ENCODE peak calls at places on chromosomes 13 and 19, in five cellular contexts. One of them, this sample, is unnamed.

GRCh38 chr13:79585033-79585432 is 104.1 kb downstream of the NDFIP2 start:
- DNase-seq in immature natural killer cell: no peak
- DNase-seq in AG09309: no peak
- DNase-seq in NCI-H82: no peak
- DNase-seq in T-helper 9 cell: no peak
- DNase-seq in this sample: no peak

GRCh38 chr13:111058796-111059506 is 56.2 kb upstream of the ARHGEF7 start:
- DNase-seq in AG09309: no peak
- DNase-seq in T-helper 9 cell: no peak
- DNase-seq in NCI-H82: no peak
- DNase-seq in immature natural killer cell: no peak
- DNase-seq in this sample: no peak

GRCh38 chr19:3367572-3368440 is 1.4 kb downstream of the NFIC start:
- DNase-seq in immature natural killer cell: no peak
- DNase-seq in NCI-H82: no peak
- DNase-seq in T-helper 9 cell: no peak
- DNase-seq in AG09309: no peak
- DNase-seq in this sample: no peak

GRCh38 chr13:102597029-102598015 is 536 bp downstream of the TPP2 start:
- DNase-seq in AG09309: no peak
- DNase-seq in NCI-H82: peak
- DNase-seq in T-helper 9 cell: peak
- DNase-seq in immature natural killer cell: peak
- DNase-seq in this sample: no peak

GRCh38 chr13:51057001-51057400 is 54.1 kb downstream of the C13orf42 start:
- DNase-seq in immature natural killer cell: no peak
- DNase-seq in NCI-H82: no peak
- DNase-seq in AG09309: no peak
- DNase-seq in T-helper 9 cell: no peak
- DNase-seq in this sample: no peak

GRCh38 chr19:31600731-31601295 is 251.6 kb upstream of the TSHZ3 start:
- DNase-seq in immature natural killer cell: no peak
- DNase-seq in AG09309: no peak
- DNase-seq in T-helper 9 cell: no peak
- DNase-seq in NCI-H82: no peak
- DNase-seq in this sample: no peak

GRCh38 chr19:47284324-47284899 is 9.7 kb downstream of the INAFM1 start:
- DNase-seq in immature natural killer cell: peak
- DNase-seq in NCI-H82: peak
- DNase-seq in T-helper 9 cell: peak
- DNase-seq in AG09309: no peak
- DNase-seq in this sample: no peak

GRCh38 chr13:44971656-44972595 is 17.3 kb downstream of the NUFIP1 start:
- DNase-seq in T-helper 9 cell: no peak
- DNase-seq in NCI-H82: no peak
- DNase-seq in AG09309: no peak
- DNase-seq in immature natural killer cell: no peak
- DNase-seq in this sample: no peak

GRCh38 chr19:7202888-7203287 is 91.3 kb downstream of the INSR start:
- DNase-seq in T-helper 9 cell: no peak
- DNase-seq in AG09309: no peak
- DNase-seq in NCI-H82: no peak
- DNase-seq in immature natural killer cell: no peak
- DNase-seq in this sample: no peak

GRCh38 chr19:43592800-43593350 is 3.1 kb downstream of the IRGQ start:
- DNase-seq in AG09309: no peak
- DNase-seq in NCI-H82: no peak
- DNase-seq in immature natural killer cell: no peak
- DNase-seq in T-helper 9 cell: no peak
- DNase-seq in this sample: no peak

GRCh38 chr13:19861762-19862161 is 1.7 kb downstream of the ZMYM5 start:
- DNase-seq in T-helper 9 cell: no peak
- DNase-seq in immature natural killer cell: no peak
- DNase-seq in NCI-H82: no peak
- DNase-seq in AG09309: no peak
- DNase-seq in this sample: no peak

GRCh38 chr19:45020071-45020470 is 18.8 kb upstream of the CLASRP start:
- DNase-seq in NCI-H82: no peak
- DNase-seq in T-helper 9 cell: no peak
- DNase-seq in immature natural killer cell: no peak
- DNase-seq in AG09309: no peak
- DNase-seq in this sample: no peak

GRCh38 chr13:103961129-103961528 is 894.9 kb upstream of the SLC10A2 start:
- DNase-seq in immature natural killer cell: no peak
- DNase-seq in AG09309: no peak
- DNase-seq in T-helper 9 cell: no peak
- DNase-seq in NCI-H82: no peak
- DNase-seq in this sample: no peak

GRCh38 chr19:40394816-40395210 is 4.8 kb upstream of the HIPK4 start:
- DNase-seq in AG09309: no peak
- DNase-seq in T-helper 9 cell: no peak
- DNase-seq in immature natural killer cell: no peak
- DNase-seq in NCI-H82: no peak
- DNase-seq in this sample: no peak

GRCh38 chr19:28920269-28921066 is 292.5 kb downstream of the UQCRFS1 start:
- DNase-seq in immature natural killer cell: no peak
- DNase-seq in T-helper 9 cell: no peak
- DNase-seq in AG09309: no peak
- DNase-seq in NCI-H82: no peak
- DNase-seq in this sample: no peak

GRCh38 chr19:33273881-33274662 is 28.3 kb downstream of the CEBPA start:
- DNase-seq in immature natural killer cell: no peak
- DNase-seq in NCI-H82: no peak
- DNase-seq in AG09309: peak
- DNase-seq in T-helper 9 cell: no peak
- DNase-seq in this sample: no peak

GRCh38 chr19:34017024-34017423 is 155.3 kb upstream of the LSM14A start:
- DNase-seq in NCI-H82: no peak
- DNase-seq in T-helper 9 cell: no peak
- DNase-seq in immature natural killer cell: no peak
- DNase-seq in AG09309: no peak
- DNase-seq in this sample: no peak

GRCh38 chr13:32881074-32881791 is 135.0 kb upstream of the KL start:
- DNase-seq in immature natural killer cell: no peak
- DNase-seq in AG09309: peak
- DNase-seq in T-helper 9 cell: no peak
- DNase-seq in NCI-H82: no peak
- DNase-seq in this sample: no peak

GRCh38 chr19:45568732-45569131 is 15.9 kb downstream of the OPA3 start:
- DNase-seq in NCI-H82: no peak
- DNase-seq in T-helper 9 cell: no peak
- DNase-seq in immature natural killer cell: no peak
- DNase-seq in AG09309: no peak
- DNase-seq in this sample: no peak

GRCh38 chr13:107811233-107811632 is 404.1 kb downstream of the LIG4 start:
- DNase-seq in immature natural killer cell: no peak
- DNase-seq in AG09309: no peak
- DNase-seq in T-helper 9 cell: no peak
- DNase-seq in NCI-H82: no peak
- DNase-seq in this sample: no peak

GRCh38 chr13:47463002-47463401 is 538.1 kb downstream of the SUCLA2 start:
- DNase-seq in immature natural killer cell: no peak
- DNase-seq in T-helper 9 cell: no peak
- DNase-seq in NCI-H82: no peak
- DNase-seq in AG09309: no peak
- DNase-seq in this sample: no peak

GRCh38 chr19:50568321-50569022 is at the start of gene LRRC4B:
- DNase-seq in NCI-H82: peak
- DNase-seq in AG09309: no peak
- DNase-seq in T-helper 9 cell: no peak
- DNase-seq in immature natural killer cell: no peak
- DNase-seq in this sample: no peak

GRCh38 chr13:49265822-49266221 is 18.1 kb downstream of the CDADC1 start:
- DNase-seq in NCI-H82: peak
- DNase-seq in T-helper 9 cell: no peak
- DNase-seq in immature natural killer cell: no peak
- DNase-seq in AG09309: no peak
- DNase-seq in this sample: no peak

GRCh38 chr19:53372196-53372595 is 6.7 kb downstream of the ZNF525 start:
- DNase-seq in AG09309: no peak
- DNase-seq in NCI-H82: no peak
- DNase-seq in immature natural killer cell: no peak
- DNase-seq in T-helper 9 cell: no peak
- DNase-seq in this sample: no peak

GRCh38 chr13:94825507-94825906 is 113.2 kb upstream of the SOX21 start:
- DNase-seq in AG09309: no peak
- DNase-seq in NCI-H82: peak
- DNase-seq in T-helper 9 cell: no peak
- DNase-seq in immature natural killer cell: no peak
- DNase-seq in this sample: no peak

GRCh38 chr13:60410299-60410698 is 13.3 kb downstream of the TDRD3 start:
- DNase-seq in NCI-H82: no peak
- DNase-seq in AG09309: no peak
- DNase-seq in immature natural killer cell: no peak
- DNase-seq in T-helper 9 cell: no peak
- DNase-seq in this sample: no peak